ENCODE peak calls at places on chromosome 4, in five cellular contexts. C is body of pancreas, M is lower leg skin, B is endothelial cell, T is neural crest cell. Q is an unnamed sample.

GRCh38 chr4:39539026-39539690 is 11.9 kb upstream of the UGDH start:
- DNase-seq in M (no peak), B (no peak), C (no peak), T (no peak), Q (no peak)

GRCh38 chr4:7861440-7861881 is 78.2 kb downstream of the AFAP1 start:
- DNase-seq in M (no peak), B (no peak), C (no peak), T (no peak), Q (no peak)

GRCh38 chr4:151957163-151957562 is 196.4 kb upstream of the GATB start:
- DNase-seq in M (no peak), T (peak), C (no peak), B (peak), Q (no peak)

GRCh38 chr4:68451246-68452211 is 4.3 kb downstream of the TMPRSS11E start:
- DNase-seq in M (no peak), B (no peak), C (no peak), T (no peak), Q (no peak)

GRCh38 chr4:12846368-12846767 is 637.8 kb downstream of the RAB28 start:
- DNase-seq in B (no peak), T (no peak), C (no peak), M (no peak), Q (no peak)

GRCh38 chr4:109185951-109186350 is 116.5 kb downstream of the COL25A1 start:
- DNase-seq in C (no peak), T (no peak), B (no peak), M (no peak), Q (no peak)

GRCh38 chr4:77286906-77287305 is 129.9 kb downstream of the CCNG2 start:
- DNase-seq in T (no peak), B (no peak), M (no peak), C (no peak), Q (no peak)

GRCh38 chr4:87007345-87008181 is 72.8 kb downstream of the AFF1 start:
- DNase-seq in M (peak), C (peak), T (peak), B (peak), Q (no peak)

GRCh38 chr4:128600996-128601857 is 208.3 kb upstream of the JADE1 start:
- DNase-seq in B (no peak), T (no peak), C (peak), M (peak), Q (no peak)

GRCh38 chr4:183182873-183183725 is 84.0 kb downstream of the WWC2 start:
- DNase-seq in B (peak), C (peak), T (no peak), M (peak), Q (no peak)

GRCh38 chr4:89324671-89325070 is 17.1 kb upstream of the GPRIN3 start:
- DNase-seq in B (no peak), M (peak), C (peak), T (no peak), Q (peak)

GRCh38 chr4:15906024-15906443 is 32.5 kb downstream of the FGFBP1 start:
- DNase-seq in B (no peak), T (no peak), M (peak), C (peak), Q (no peak)

GRCh38 chr4:95250544-95251137 is 298.1 kb downstream of the UNC5C start:
- DNase-seq in M (no peak), C (no peak), B (no peak), T (no peak), Q (no peak)

GRCh38 chr4:95248713-95249401 is 299.9 kb downstream of the UNC5C start:
- DNase-seq in T (no peak), C (no peak), B (no peak), M (no peak), Q (no peak)

GRCh38 chr4:95249402-95250043 is 299.2 kb downstream of the UNC5C start:
- DNase-seq in C (no peak), M (no peak), B (no peak), T (no peak), Q (no peak)

GRCh38 chr4:95255396-95256107 is 293.2 kb downstream of the UNC5C start:
- DNase-seq in M (no peak), B (no peak), C (no peak), T (no peak), Q (no peak)

DNA sequence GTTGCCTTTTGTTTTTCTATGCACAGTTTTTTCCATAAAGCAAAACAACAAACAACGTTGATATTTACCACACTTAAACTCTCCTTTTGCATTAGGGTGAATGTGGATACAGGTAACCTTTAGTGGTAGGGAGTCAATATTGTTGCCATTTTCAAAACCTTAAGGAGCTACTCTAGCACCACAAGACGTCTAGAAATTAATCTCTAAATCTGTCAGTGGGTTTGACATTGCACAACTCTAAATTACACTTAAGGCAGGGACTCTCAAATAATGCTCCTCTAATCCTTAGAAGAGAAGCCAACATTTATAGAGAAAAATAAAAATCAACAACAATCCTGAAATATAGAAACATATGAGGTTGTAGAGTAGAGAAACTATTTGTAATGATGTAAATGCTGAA is 297.2 kb downstream of the UNC5C start:
- DNase-seq in B (no peak), M (no peak), T (no peak), C (no peak), Q (no peak)
- TF ChIP-seq CTCF in B (no peak), M (no peak), T (no peak), C (no peak), Q (no peak)

GRCh38 chr4:185318679-185319078 is 77.0 kb downstream of the LRP2BP start:
- DNase-seq in B (no peak), T (no peak), M (no peak), C (no peak), Q (no peak)

GRCh38 chr4:185312699-185313098 is 83.0 kb downstream of the LRP2BP start:
- DNase-seq in B (no peak), C (no peak), M (no peak), T (no peak), Q (no peak)

GRCh38 chr4:185322805-185323204 is 72.9 kb downstream of the LRP2BP start:
- DNase-seq in T (no peak), C (no peak), B (no peak), M (no peak), Q (no peak)

DNA sequence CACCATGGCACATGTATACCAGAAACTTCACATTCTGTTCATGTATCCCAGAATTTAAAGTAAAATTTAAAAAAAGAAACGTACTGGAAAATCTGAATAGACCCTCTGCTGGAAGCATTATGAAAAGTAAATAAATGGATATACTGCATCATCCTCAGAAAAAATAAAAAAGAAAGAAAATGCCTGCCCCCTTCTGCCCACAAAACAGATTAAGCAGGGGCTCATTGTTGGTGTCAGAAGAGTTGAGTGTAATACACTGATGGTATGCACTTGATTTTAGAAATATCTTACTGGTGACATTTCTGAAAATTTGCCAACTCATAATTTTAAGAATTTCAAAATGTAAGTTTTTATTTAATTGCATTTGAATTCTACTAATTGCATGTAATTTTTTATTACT is 77.8 kb downstream of the LRP2BP start:
- DNase-seq in T (no peak), B (no peak), M (no peak), C (no peak), Q (no peak)
- TF ChIP-seq CTCF in T (no peak), B (no peak), M (no peak), C (no peak), Q (no peak)

GRCh38 chr4:140996757-140997156 is 136.5 kb downstream of the RNF150 start:
- DNase-seq in M (no peak), C (no peak), T (no peak), B (no peak), Q (no peak)

GRCh38 chr4:141004844-141005243 is 128.4 kb downstream of the RNF150 start:
- DNase-seq in B (no peak), T (no peak), C (no peak), M (no peak), Q (no peak)

GRCh38 chr4:141003193-141003592 is 130.1 kb downstream of the RNF150 start:
- DNase-seq in M (no peak), B (no peak), T (no peak), C (no peak), Q (no peak)

GRCh38 chr4:141006236-141006802 is 127.0 kb downstream of the RNF150 start:
- DNase-seq in T (no peak), B (no peak), M (no peak), C (peak), Q (no peak)

DNA sequence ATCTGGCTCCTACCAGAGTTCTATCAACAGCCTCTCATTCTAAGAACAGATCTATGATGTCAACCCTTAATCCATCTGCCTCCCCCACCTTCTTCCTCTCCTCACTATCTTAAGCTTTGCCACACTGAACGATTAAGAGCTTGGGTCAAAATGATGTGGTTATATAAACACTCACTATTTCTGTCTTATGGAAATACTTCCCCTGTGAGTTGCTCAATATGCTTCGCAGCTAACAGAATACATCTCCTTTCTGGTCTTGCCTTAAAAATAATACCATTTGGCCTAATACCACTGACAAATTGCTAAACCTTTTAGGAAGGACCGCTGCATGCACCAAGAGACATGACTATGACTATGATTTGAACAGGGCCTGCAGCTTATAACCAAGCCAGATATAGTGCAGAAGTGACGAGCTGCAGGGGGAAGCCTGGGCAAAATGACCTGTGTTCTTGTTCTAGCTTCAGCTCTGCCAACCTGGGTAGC is 130.9 kb downstream of the RNF150 start:
- DNase-seq in C (no peak), B (no peak), M (no peak), T (no peak), Q (no peak)
- TF ChIP-seq CTCF in C (no peak), B (no peak), M (no peak), T (no peak), Q (no peak)

DNA sequence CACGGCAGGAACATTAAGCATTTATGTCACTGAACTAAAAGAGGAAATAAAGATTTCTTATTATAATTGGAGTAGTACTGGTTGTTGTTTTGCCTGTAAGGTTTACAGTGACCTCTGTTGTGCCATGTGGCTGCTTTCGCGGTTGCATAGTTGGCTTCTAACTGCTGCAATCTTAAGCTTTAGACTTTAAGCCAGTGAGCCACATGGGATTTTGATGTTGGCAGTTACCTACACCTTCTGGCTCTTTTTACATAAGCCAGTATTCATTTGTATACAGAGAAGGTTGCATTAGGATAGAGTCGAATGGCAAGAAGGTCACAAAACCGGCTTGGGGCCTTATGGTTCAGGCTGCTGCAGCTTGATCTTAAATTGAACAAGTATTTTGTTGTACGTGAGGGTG is 1311.6 kb downstream of the RAPGEF2 start:
- DNase-seq in C (no peak), B (no peak), M (no peak), T (no peak), Q (no peak)
- TF ChIP-seq CTCF in C (no peak), B (no peak), M (no peak), T (no peak), Q (no peak)

GRCh38 chr4:122099896-122100295 is 52.2 kb upstream of the BLTP1 start:
- DNase-seq in M (no peak), C (no peak), B (no peak), T (no peak), Q (no peak)
- TF ChIP-seq CTCF in M (no peak), C (no peak), B (no peak), T (no peak), Q (no peak)

GRCh38 chr4:166324321-166324720 is 451.3 kb downstream of the TLL1 start:
- DNase-seq in B (peak), M (no peak), C (peak), T (peak), Q (no peak)
- TF ChIP-seq CTCF in B (peak), M (no peak), C (no peak), T (peak), Q (peak)

DNA sequence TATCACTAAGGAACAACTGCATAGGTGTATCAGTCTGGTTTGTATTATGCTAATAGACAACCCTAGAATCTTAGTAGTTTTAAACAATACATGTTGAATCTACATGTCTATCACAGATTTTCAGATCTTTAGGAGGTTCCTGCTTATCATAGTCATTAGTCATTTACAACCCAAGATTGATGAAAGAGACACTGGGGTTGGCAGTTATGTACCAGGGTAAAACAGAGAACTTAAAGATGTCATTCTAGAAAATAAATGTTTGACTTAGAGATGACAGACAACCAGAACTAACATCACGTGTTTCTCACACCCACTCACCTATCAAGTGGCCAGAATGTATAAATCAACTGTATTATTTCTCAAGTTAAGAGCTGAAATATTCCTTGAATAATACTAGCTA is 181.9 kb downstream of the PABPC4L start:
- DNase-seq in T (no peak), B (no peak), C (no peak), M (no peak), Q (no peak)
- TF ChIP-seq CTCF in T (no peak), B (no peak), C (no peak), M (no peak), Q (no peak)

GRCh38 chr4:122224348-122224747 is 72.2 kb downstream of the BLTP1 start:
- DNase-seq in T (peak), M (no peak), B (peak), C (no peak), Q (no peak)
- TF ChIP-seq CTCF in T (peak), M (no peak), B (no peak), C (no peak), Q (no peak)

GRCh38 chr4:102827674-102828496 is 534 bp upstream of the UBE2D3 start:
- DNase-seq in C (peak), B (peak), T (peak), M (peak), Q (peak)

GRCh38 chr4:102826890-102827673 is at the start of gene UBE2D3:
- DNase-seq in C (peak), T (peak), B (peak), M (peak), Q (peak)

GRCh38 chr4:102829803-102830202 is 2.5 kb upstream of the UBE2D3 start:
- DNase-seq in C (no peak), M (no peak), T (no peak), B (no peak), Q (no peak)

GRCh38 chr4:102826105-102826889 is 1.1 kb downstream of the UBE2D3 start:
- DNase-seq in B (no peak), M (no peak), C (no peak), T (no peak), Q (no peak)

DNA sequence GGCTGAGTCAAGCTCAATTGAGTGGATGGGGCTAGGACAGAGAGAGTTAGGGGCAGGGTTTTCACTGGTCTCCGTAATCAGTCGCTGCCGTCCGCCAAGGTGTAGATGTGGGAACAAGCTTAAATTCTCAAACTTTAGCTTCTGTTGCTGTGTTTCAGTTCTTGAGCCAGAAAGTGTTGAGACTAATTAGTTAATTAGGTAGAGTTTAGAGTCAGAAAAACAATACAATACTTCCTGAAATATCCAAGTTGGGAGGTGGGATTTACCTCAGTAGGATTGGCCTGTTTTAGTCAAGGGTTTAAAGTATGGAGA is 1.1 kb upstream of the UBE2D3 start:
- DNase-seq in B (no peak), C (no peak), M (no peak), T (no peak), Q (no peak)
- TF ChIP-seq CTCF in B (no peak), C (no peak), M (no peak), T (no peak), Q (no peak)

Q was measured in GM10248.